ENCODE peak calls at places on chromosome 4, in six cellular contexts. R is CD4-positive, alpha-beta T cell; Q is esophagus squamous epithelium; H is effector memory CD4-positive, alpha-beta T cell; N is left ventricle myocardium inferior; G is K562. V is an unnamed sample. For H3K27me3, the result is how much of the 10 kb centered on the place peaks cover.

GRCh38 chr4:31422006-31422405 is 701.8 kb downstream of the PCDH7 start:
- DNase-seq in R (no peak), Q (no peak), H (no peak), N (no peak), G (no peak), V (no peak)

GRCh38 chr4:46844325-46844917 is 64.6 kb downstream of the COX7B2 start:
- DNase-seq in R (no peak), Q (no peak), H (peak), N (no peak), G (peak), V (no peak)

GRCh38 chr4:23516719-23517118 is 373.1 kb downstream of the PPARGC1A start:
- DNase-seq in R (no peak), Q (no peak), H (no peak), N (no peak), G (no peak), V (no peak)

GRCh38 chr4:140697709-140698560 is 58.2 kb downstream of the TBC1D9 start:
- DNase-seq in R (no peak), Q (no peak), H (no peak), N (no peak), G (no peak), V (no peak)

GRCh38 chr4:119589165-119589564 is 39.4 kb downstream of the PDE5A start:
- DNase-seq in R (no peak), Q (no peak), H (no peak), N (no peak), G (no peak), V (no peak)

GRCh38 chr4:164943192-164943591 is 34.3 kb downstream of the TRIM61 start:
- DNase-seq in R (no peak), Q (no peak), H (no peak), N (no peak), G (no peak), V (no peak)

GRCh38 chr4:96293806-96294205 is 453.9 kb downstream of the PDHA2 start:
- DNase-seq in R (no peak), Q (no peak), H (no peak), N (no peak), G (no peak), V (no peak)

GRCh38 chr4:117957570-117957969 is 76.7 kb upstream of the NDST3 start:
- DNase-seq in R (no peak), Q (no peak), H (no peak), N (no peak), G (no peak), V (no peak)

GRCh38 chr4:23921447-23921845 is 31.6 kb upstream of the PPARGC1A start:
- DNase-seq in R (no peak), Q (no peak), H (no peak), N (no peak), G (no peak), V (no peak)

GRCh38 chr4:108744307-108744706 is 18.5 kb downstream of the ETNPPL start:
- DNase-seq in R (no peak), Q (no peak), H (no peak), N (no peak), G (no peak), V (no peak)

GRCh38 chr4:150419939-150420338 is 162.0 kb upstream of the MAB21L2 start:
- DNase-seq in R (no peak), Q (no peak), H (no peak), N (no peak), G (no peak), V (no peak)

DNA sequence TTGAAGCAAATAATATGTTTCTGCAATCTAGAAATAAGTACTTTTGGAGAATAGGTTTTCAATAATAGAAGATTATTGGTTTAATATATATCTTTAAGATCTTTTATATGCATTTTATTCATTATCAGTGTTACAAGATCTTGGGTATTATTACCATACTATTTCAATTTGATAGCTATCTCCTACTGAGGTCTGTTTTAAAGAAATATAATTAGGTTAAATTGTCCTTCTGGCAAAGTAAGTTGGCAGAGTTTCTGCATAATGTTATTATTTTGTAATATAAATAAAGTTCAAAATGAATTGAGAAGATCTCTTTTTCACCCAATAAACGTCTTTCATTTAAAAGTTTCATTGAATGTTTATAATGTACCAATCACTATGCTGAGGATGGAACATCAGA is 443.7 kb downstream of the FAT4 start:
- DNase-seq in R (no peak), Q (no peak), H (no peak), N (no peak), G (no peak), V (no peak)
- H3K27me3 ChIP-seq in R (under half), Q (under half), H (under half), N (under half), G (under half), V (under half)

DNA sequence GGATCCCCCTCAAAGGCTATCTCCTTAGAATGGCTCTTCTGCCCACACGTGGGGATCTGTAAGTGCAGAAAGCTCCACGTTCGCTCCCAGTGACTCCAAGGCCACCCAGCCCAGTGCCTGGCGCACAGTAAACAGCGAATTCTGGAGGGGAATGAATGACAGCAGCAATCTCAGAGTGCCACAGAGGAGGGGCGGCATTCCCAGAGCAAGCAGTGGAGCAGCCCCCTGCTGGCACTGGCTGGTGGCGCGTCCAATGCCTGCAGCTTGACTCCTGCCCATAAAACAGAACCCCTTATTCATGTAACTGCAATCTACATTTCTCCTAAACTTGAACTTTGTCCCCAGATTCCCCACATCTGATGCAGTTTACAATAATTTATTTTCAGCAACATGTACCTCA is 6.9 kb upstream of the HELT start:
- DNase-seq in R (no peak), Q (no peak), H (no peak), N (no peak), G (peak), V (no peak)
- H3K27me3 ChIP-seq in R (half or more), Q (under half), H (under half), N (half or more), G (half or more), V (half or more)

GRCh38 chr4:177569443-177569842 is 127.2 kb upstream of the AGA start:
- DNase-seq in R (no peak), Q (no peak), H (no peak), N (no peak), G (no peak), V (no peak)
- H3K27me3 ChIP-seq in R (under half), Q (under half), H (under half), N (under half), G (under half), V (under half)

GRCh38 chr4:76585270-76585669 is 150.2 kb downstream of the SHROOM3 start:
- DNase-seq in R (no peak), Q (no peak), H (no peak), N (no peak), G (no peak), V (no peak)
- H3K27me3 ChIP-seq in R (under half), Q (under half), H (under half), N (under half), G (under half), V (under half)

DNA sequence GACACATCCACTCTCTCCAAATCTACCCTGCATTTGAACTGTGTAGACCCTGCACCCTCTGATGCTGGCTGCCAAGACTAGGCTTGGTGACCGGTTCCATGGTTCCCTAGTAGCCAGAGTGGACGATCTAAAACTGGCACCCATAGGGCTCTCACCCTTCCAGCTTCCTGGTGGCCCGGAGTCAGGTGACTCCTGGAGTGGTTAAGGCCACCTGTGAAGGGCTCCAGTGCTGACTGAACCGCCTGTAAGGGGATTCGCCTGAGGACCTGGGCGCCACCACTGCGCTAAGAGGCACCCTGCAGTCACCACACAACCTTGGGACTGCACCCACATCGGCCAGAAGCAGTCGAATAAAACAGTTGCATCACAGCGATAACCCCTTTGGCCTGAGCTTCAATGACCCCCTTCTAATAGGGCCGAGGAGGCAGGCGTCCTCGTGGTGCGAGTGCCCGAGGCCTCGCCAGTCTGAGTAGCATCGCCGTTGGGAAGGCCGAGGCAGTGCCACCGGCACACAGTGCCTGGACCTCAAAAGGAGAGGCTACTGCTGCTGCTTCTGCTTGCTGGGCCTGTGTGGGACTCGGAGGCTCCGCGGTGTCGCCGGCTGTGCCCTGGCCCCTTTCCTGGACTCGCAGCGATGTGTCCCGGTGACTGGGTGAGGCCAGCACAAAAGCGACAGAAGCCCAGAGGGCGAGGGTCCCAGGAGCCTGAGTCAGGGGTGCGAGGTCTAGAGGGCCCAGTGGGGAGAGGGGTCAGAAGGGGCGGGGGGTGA is 6.5 kb downstream of the HMX1 start:
- DNase-seq in R (no peak), Q (no peak), H (no peak), N (no peak), G (no peak), V (no peak)
- H3K27me3 ChIP-seq in R (half or more), Q (under half), H (under half), N (half or more), G (half or more), V (half or more)

GRCh38 chr4:793941-794621 is 31.8 kb downstream of the CPLX1 start:
- DNase-seq in R (no peak), Q (no peak), H (no peak), N (no peak), G (no peak), V (no peak)

GRCh38 chr4:794911-795725 is 30.8 kb downstream of the CPLX1 start:
- DNase-seq in R (no peak), Q (no peak), H (no peak), N (no peak), G (peak), V (no peak)

GRCh38 chr4:792729-793108 is 33.2 kb downstream of the CPLX1 start:
- DNase-seq in R (no peak), Q (no peak), H (peak), N (no peak), G (no peak), V (no peak)

GRCh38 chr4:791866-792630 is 33.9 kb downstream of the CPLX1 start:
- DNase-seq in R (no peak), Q (no peak), H (peak), N (no peak), G (peak), V (no peak)

DNA sequence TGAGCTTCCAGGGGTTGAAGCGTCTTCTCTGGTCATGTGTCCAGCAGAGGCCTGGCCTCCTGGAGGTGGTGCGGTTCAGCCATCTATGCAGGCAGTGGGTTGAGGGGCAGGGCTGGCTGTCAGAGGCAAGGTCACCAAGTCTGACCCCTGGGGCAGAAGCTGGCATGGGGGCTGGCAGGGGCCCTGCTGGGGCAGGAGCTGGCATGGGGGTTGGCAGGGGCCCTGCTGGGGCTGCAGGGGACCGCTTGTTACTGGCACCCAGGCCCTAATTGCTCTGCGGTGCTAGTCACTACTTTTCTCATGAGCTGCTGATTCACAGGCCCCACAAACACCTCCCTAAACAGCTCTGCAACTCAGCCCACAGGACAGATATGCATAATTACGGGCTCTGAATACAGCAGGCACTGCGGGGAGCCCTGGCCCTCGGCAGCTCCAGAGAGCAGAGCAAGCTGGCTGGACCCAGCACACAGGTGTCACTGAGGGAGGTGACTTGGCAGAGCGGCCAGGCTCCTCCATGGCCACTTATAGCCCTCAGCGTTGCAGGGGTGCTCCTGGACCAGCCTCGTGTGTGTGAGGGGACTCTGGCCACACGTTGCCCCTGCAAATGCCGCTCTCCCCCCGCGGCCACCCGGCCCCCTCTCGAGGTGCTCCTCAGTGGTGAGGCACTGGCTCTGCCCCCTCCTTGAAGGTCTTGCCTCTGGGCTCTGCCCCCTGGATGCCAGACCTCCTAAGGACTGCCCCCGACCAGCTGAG is 32.6 kb downstream of the CPLX1 start:
- DNase-seq in R (no peak), Q (no peak), H (no peak), N (no peak), G (no peak), V (no peak)
- H3K27me3 ChIP-seq in R (under half), Q (under half), H (under half), N (half or more), G (under half), V (half or more)

GRCh38 chr4:133190098-133190497 is 41.0 kb downstream of the PCDH10 start:
- DNase-seq in R (no peak), Q (no peak), H (no peak), N (no peak), G (no peak), V (no peak)
- H3K27me3 ChIP-seq in R (under half), Q (under half), H (under half), N (under half), G (under half), V (under half)

DNA sequence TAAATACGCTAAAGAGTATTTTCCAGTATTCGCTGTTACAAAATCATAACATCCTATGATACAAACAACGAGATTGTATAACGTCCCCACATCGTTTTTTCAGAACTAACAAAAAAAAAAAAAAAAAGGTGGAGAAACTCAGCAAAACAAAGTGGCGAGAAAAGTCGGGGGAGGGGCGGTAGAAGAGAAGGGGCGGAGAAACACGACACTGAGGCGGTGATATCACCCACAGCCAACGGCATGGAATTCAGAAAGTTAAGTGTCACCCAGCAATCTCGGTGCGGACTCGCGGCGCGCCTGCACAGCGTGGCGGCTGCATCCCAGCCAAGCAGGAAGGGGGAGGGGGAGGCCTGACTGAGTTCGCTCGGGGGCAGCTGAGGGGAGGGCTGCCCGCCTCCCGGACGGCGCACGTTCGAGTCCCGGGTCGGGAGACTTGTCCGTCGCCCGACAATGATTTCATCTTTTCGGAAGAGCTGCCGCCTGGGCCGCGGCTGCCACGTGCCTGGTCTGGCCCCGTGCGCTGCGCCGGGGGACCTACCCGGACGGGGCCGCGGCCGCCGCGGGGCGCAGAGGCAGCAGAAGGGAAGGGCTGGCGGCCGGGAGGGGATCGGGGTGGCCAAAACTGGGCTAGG is 830 bp downstream of the SETD7 start:
- DNase-seq in R (peak), Q (peak), H (peak), N (peak), G (peak), V (peak)
- H3K27me3 ChIP-seq in R (under half), Q (under half), H (under half), N (under half), G (half or more), V (under half)

DNA sequence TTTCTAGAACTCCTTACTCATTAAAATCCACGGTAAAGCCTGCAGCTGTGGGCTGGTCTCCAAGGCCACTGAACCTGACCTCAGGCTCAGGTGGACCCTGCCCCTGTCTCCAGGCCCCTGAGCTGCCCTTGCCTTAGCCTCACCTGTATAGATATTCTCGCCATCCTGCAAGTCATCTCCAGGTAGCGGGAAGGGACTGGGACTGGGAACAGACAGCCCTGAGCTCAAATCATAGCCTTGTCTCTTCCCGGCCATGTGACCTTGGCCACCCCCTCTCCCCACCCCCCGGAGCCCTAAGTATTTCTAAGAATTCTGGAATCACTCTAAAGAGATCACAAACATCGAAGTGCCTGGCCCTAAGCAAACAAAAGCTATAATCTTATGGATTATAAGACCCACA is 17.7 kb downstream of the ABLIM2 start:
- DNase-seq in R (no peak), Q (no peak), H (no peak), N (no peak), G (no peak), V (no peak)
- H3K27me3 ChIP-seq in R (under half), Q (under half), H (under half), N (under half), G (half or more), V (under half)

V was measured in upper lobe of right lung.